ENCODE peak calls at places on chromosome 17, in four cellular contexts. C, L, N and F are unnamed samples. For H3K4me1, the result is how much of the 10 kb centered on the place peaks cover.

GRCh38 chr17:57761887-57762286 is 16.8 kb upstream of the CCDC182 start:
- DNase-seq in N (no peak), L (no peak), C (no peak), F (no peak)

GRCh38 chr17:50087246-50087911 is 7.8 kb upstream of the PDK2 start:
- DNase-seq in L (peak), N (peak), C (peak), F (peak)

GRCh38 chr17:2691965-2692780 is 19.4 kb downstream of the CLUH start:
- DNase-seq in C (peak), L (no peak), N (no peak), F (peak)

GRCh38 chr17:38628441-38628840 is 22.7 kb upstream of the SRCIN1 start:
- DNase-seq in L (peak), C (peak), N (no peak), F (peak)

GRCh38 chr17:30278032-30278431 is 13.7 kb downstream of the BLMH start:
- DNase-seq in L (peak), N (peak), C (no peak), F (peak)

GRCh38 chr17:67503184-67503583 is 126.1 kb downstream of the PITPNC1 start:
- DNase-seq in L (peak), C (no peak), N (no peak), F (no peak)

GRCh38 chr17:36937961-36938565 is 788 bp downstream of the LHX1 start:
- DNase-seq in L (peak), N (no peak), C (no peak), F (no peak)

GRCh38 chr17:68591583-68591982 is 9.6 kb downstream of the FAM20A start:
- DNase-seq in N (peak), L (no peak), C (no peak), F (peak)

GRCh38 chr17:58277107-58277506 is 3.6 kb downstream of the MPO start:
- DNase-seq in C (no peak), N (no peak), L (no peak), F (no peak)

GRCh38 chr17:44438634-44439033 is 49.2 kb upstream of the ITGA2B start:
- DNase-seq in C (no peak), L (no peak), N (no peak), F (no peak)

GRCh38 chr17:8868529-8868951 is 1.1 kb upstream of the PIK3R6 start:
- DNase-seq in C (no peak), N (no peak), L (no peak), F (no peak)

GRCh38 chr17:58066409-58066808 is 16.8 kb upstream of the DYNLL2 start:
- DNase-seq in L (no peak), N (no peak), C (no peak), F (no peak)

GRCh38 chr17:76051071-76051467 is 21.2 kb downstream of the SRP68 start:
- DNase-seq in L (peak), N (no peak), C (no peak), F (no peak)

GRCh38 chr17:44623070-44623725 is 33.1 kb upstream of the MEIOC start:
- DNase-seq in L (no peak), N (no peak), C (no peak), F (no peak)

GRCh38 chr17:17419621-17420020 is 57.2 kb upstream of the MED9 start:
- DNase-seq in L (no peak), C (peak), N (peak), F (no peak)

GRCh38 chr17:4327638-4328037 is 38.8 kb downstream of the UBE2G1 start:
- DNase-seq in L (peak), N (no peak), C (no peak), F (no peak)

GRCh38 chr17:81081619-81082176 is 46.7 kb downstream of the BAIAP2 start:
- DNase-seq in C (no peak), N (no peak), L (no peak), F (no peak)

GRCh38 chr17:39196820-39197331 is 593 bp downstream of the CACNB1 start:
- DNase-seq in C (peak), L (no peak), N (no peak), F (peak)

GRCh38 chr17:55717898-55718735 is 4.5 kb downstream of the TMEM100 start:
- DNase-seq in C (peak), N (peak), L (peak), F (peak)

GRCh38 chr17:20315321-20315720 is 152.0 kb downstream of the LGALS9B start:
- DNase-seq in C (no peak), L (no peak), N (no peak), F (no peak)

GRCh38 chr17:47652570-47652969 is 2.9 kb downstream of the KPNB1 start:
- DNase-seq in L (no peak), C (no peak), N (no peak), F (no peak)

DNA sequence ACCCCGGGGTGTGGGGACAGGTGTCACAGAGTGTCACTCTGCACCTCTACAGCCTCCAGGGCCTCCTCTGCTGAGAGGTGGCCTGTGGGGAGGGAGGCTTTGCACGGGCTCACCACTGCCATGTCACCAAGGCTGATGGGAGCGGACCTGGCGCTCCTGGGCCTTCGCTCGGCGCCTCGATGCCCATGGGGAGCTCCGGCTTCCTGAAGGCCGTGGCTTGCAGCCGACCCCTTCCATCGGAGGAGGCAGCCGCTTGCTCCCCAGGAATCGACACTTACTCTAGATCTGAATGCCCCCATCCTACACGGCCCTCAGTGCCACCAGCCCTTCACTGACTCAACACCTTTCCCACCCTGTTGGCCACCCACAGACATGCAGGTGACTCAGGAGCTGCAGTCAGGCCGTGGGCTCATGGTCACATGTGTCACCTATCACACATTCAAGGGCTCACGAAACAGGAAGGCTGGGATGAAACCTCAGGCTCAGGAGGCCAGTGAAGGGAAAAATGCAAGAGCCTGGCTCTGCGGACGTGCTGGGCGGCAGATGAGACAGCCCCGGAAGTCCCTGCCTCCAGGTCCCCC is 11.9 kb downstream of the LGALS3BP start:
- DNase-seq in N (no peak), L (no peak), C (no peak), F (no peak)
- H3K4me1 ChIP-seq in N (under half), L (under half), C (under half), F (under half)

GRCh38 chr17:51796026-51796425 is 362.5 kb downstream of the CA10 start:
- DNase-seq in L (no peak), N (no peak), C (no peak), F (no peak)

GRCh38 chr17:51799981-51800380 is 358.5 kb downstream of the CA10 start:
- DNase-seq in L (no peak), C (no peak), N (no peak), F (no peak)

GRCh38 chr17:51801626-51802025 is 356.9 kb downstream of the CA10 start:
- DNase-seq in C (no peak), N (no peak), L (no peak), F (no peak)

GRCh38 chr17:51797150-51797549 is 361.4 kb downstream of the CA10 start:
- DNase-seq in L (no peak), C (no peak), N (no peak), F (no peak)

GRCh38 chr17:51799240-51799639 is 359.3 kb downstream of the CA10 start:
- DNase-seq in N (no peak), C (no peak), L (no peak), F (no peak)
- H3K4me3 ChIP-seq in N (no peak), C (no peak), L (no peak), F (no peak)

GRCh38 chr17:40542562-40543411 is 22.5 kb downstream of the CCR7 start:
- DNase-seq in N (peak), C (peak), L (no peak), F (peak)
- H3K4me1 ChIP-seq in N (half or more), C (half or more), L (under half), F (half or more)

GRCh38 chr17:65473985-65474384 is 87.5 kb downstream of the AXIN2 start:
- DNase-seq in N (no peak), C (no peak), L (no peak), F (no peak)

GRCh38 chr17:65474658-65475057 is 86.8 kb downstream of the AXIN2 start:
- DNase-seq in N (no peak), C (no peak), L (no peak), F (peak)

GRCh38 chr17:65479282-65479681 is 82.2 kb downstream of the AXIN2 start:
- DNase-seq in N (no peak), L (no peak), C (no peak), F (no peak)

GRCh38 chr17:65473363-65473762 is 88.1 kb downstream of the AXIN2 start:
- DNase-seq in L (no peak), N (no peak), C (no peak), F (no peak)

DNA sequence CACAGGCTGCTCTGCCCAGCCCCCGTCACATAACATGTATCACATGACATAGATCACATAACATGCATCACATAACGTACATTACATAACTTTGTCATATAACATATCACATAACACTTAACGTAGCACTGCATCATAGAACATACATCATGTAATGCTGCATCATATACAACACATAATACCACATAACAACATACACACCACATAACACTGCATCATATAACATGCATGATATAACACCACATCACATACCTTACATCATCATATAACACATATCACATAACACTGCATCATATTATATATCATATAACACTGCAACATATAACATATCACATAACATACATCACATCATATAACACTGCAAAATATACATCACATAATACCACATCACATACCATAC is 83.8 kb downstream of the AXIN2 start:
- DNase-seq in L (no peak), C (no peak), N (no peak), F (no peak)
- H3K4me3 ChIP-seq in L (no peak), C (no peak), N (no peak), F (no peak)

GRCh38 chr17:43356450-43356849 is 42.3 kb upstream of the ARL4D start:
- DNase-seq in L (peak), C (no peak), N (no peak), F (no peak)
- H3K4me1 ChIP-seq in L (under half), C (under half), N (under half), F (under half)

GRCh38 chr17:32323784-32324590 is 18.0 kb downstream of the C17orf75 start:
- DNase-seq in L (no peak), N (no peak), C (no peak), F (no peak)
- H3K4me3 ChIP-seq in L (no peak), N (peak), C (peak), F (no peak)

GRCh38 chr17:46126840-46127239 is 66.4 kb downstream of the KANSL1 start:
- DNase-seq in N (no peak), L (no peak), C (no peak), F (no peak)
- H3K4me1 ChIP-seq in N (half or more), L (under half), C (half or more), F (under half)